ENCODE peak calls at places on chromosomes 12 and 14, in nine cellular contexts. Q is effector memory CD4-positive, alpha-beta T cell; K is adipocyte; F is upper lobe of right lung; L is mammary epithelial cell; W is A673; G is OCI-LY7; I is ovary; D is HCT116. R is an unnamed sample. For H3K36me3, the result is how much of the 10 kb centered on the place peaks cover.

GRCh38 chr14:104705340-104706047 is 16.1 kb downstream of the INF2 start:
- DNase-seq in D (no peak), W (peak), L (no peak), I (no peak), G (peak), F (no peak), Q (no peak), K (no peak), R (no peak)

GRCh38 chr14:83520837-83521236 is 1987.2 kb upstream of the SEL1L start:
- DNase-seq in K (peak), F (no peak), I (no peak), D (no peak), G (no peak), W (peak), L (no peak), Q (no peak), R (no peak)

GRCh38 chr12:8687846-8688601 is 9.8 kb upstream of the RIMKLB start:
- DNase-seq in Q (no peak), G (peak), I (peak), L (peak), F (no peak), W (peak), D (peak), K (peak), R (peak)

GRCh38 chr12:93741741-93742085 is 64.5 kb downstream of the CRADD start:
- DNase-seq in K (peak), L (peak), D (no peak), F (no peak), G (no peak), Q (no peak), I (peak), W (no peak), R (no peak)

GRCh38 chr14:89249296-89249565 is 167.8 kb downstream of the FOXN3 start:
- DNase-seq in W (no peak), D (no peak), G (no peak), I (no peak), L (peak), F (no peak), Q (no peak), K (no peak), R (no peak)

GRCh38 chr12:10861366-10861765 is 12.1 kb upstream of the PRR4 start:
- DNase-seq in L (no peak), F (no peak), Q (no peak), D (no peak), I (no peak), G (no peak), W (no peak), K (no peak), R (no peak)

GRCh38 chr12:121858662-121859572 is at the start of gene HPD:
- DNase-seq in I (peak), Q (no peak), D (no peak), L (peak), W (no peak), K (peak), F (no peak), G (no peak), R (no peak)

GRCh38 chr12:73991138-73991537 is 546.5 kb upstream of the ATXN7L3B start:
- DNase-seq in I (no peak), Q (no peak), G (no peak), W (no peak), L (no peak), D (no peak), K (no peak), F (no peak), R (no peak)

GRCh38 chr12:14892726-14893442 is 7.2 kb upstream of the MGP start:
- DNase-seq in L (no peak), I (peak), W (peak), K (peak), D (no peak), Q (no peak), G (peak), F (no peak), R (no peak)

GRCh38 chr12:33093534-33093933 is 197.0 kb upstream of the PKP2 start:
- DNase-seq in K (no peak), Q (no peak), I (no peak), F (no peak), D (no peak), L (no peak), W (no peak), G (no peak), R (no peak)

GRCh38 chr12:69154585-69155363 is 84.6 kb upstream of the CPSF6 start:
- DNase-seq in F (peak), I (peak), D (peak), K (peak), G (peak), W (peak), Q (peak), L (peak), R (peak)

GRCh38 chr12:62895351-62895750 is 39.6 kb downstream of the PPM1H start:
- DNase-seq in F (no peak), D (no peak), W (no peak), Q (no peak), L (no peak), G (no peak), K (no peak), I (no peak), R (no peak)

GRCh38 chr14:103480595-103480994 is 42.0 kb downstream of the CKB start:
- DNase-seq in W (no peak), L (no peak), Q (no peak), D (no peak), F (no peak), K (no peak), G (peak), I (no peak), R (no peak)
- H3K36me3 ChIP-seq in W (under half), L (under half), Q (under half), D (under half), F (half or more), K (half or more), G (half or more), I (under half), R (half or more)

DNA sequence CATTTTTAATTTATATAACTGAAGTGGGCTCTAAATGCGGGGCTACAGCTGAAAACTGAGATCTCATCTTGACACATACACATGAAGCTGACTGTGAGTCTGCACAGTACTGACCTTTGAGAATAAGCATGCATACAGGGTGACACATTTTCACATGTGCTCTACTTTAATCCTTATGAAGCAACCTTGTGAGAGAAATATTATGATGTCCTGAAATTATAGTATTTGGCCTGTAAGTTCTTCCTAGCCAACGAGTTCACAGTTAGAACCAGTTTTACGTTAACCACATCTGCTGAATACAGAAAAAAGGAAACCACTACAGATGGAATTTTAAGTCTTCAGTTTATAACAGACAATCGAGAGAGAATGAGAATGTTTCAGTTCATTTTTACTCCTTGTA is 70.3 kb downstream of the SPPL3 start:
- DNase-seq in W (no peak), G (no peak), L (no peak), I (no peak), D (no peak), Q (no peak), K (no peak), F (no peak), R (no peak)
- H3K4me3 ChIP-seq in W (no peak), G (no peak), L (no peak), I (no peak), D (no peak), Q (no peak), K (no peak), F (no peak), R (no peak)

GRCh38 chr14:34246206-34246605 is 215.8 kb downstream of the SPTSSA start:
- DNase-seq in D (no peak), W (no peak), F (no peak), Q (no peak), L (no peak), G (no peak), K (no peak), I (no peak), R (no peak)
- H3K36me3 ChIP-seq in D (under half), W (under half), F (under half), Q (under half), L (under half), G (under half), K (under half), I (under half), R (under half)

DNA sequence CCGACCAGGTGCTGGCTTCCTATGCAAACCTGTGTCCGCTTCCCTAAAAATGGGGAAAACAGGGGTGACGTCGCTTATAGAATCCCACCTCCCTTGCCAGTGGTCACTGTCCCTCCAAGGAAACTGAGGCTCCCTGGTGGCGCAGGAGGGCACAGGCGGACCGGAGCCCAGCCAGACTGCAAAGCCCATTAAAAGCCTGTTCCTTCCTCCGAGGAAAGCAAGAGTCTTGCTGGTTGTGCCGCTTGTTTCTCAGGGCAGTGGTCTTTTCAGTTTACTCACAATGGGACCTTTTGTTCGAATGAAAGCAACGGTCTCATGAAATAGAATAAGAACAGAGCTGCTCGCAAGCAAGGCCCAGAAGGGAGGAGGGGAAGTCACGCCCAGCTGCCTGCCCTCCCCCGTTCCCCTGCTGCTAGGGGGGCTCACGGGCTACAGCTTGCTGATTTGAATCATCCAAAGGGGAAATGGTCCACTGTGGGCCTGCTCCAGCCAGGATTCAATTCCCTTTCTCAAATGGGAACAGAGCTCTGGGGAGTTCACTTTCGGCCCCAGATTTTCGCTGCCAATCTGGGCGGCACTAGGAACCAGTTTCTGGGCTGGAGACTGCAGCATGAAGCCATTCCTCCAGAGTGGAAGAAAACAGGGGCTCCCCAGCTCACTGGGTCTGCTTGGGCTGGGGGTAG is 4.6 kb upstream of the SELPLG start:
- DNase-seq in K (no peak), L (no peak), F (peak), Q (no peak), G (peak), W (no peak), D (no peak), I (no peak), R (no peak)
- H3K4me3 ChIP-seq in K (no peak), L (no peak), F (no peak), Q (no peak), G (peak), W (no peak), D (no peak), I (no peak), R (no peak)

GRCh38 chr14:93998871-93999403 is 1.8 kb downstream of the CCDC197 start:
- DNase-seq in G (no peak), L (no peak), Q (no peak), I (no peak), W (no peak), D (no peak), K (no peak), F (no peak), R (no peak)
- H3K36me3 ChIP-seq in G (under half), L (under half), Q (under half), I (under half), W (under half), D (under half), K (under half), F (under half), R (under half)